ENCODE peak calls at places on chromosome 12, in eight cellular contexts. S is HS-27A; D is kidney glomerular epithelial cell; A is NCI-H187; Z is MCF 10A; T is nephron progenitor cell; Q is stimulated activated CD8-positive, alpha-beta memory T cell treated with anti-CD3 and anti-CD28 coated beads, Interleukin-4, amount 100 ng/mL, for 1 hour; N is CD4-positive, alpha-beta T cell. E is an unnamed sample.

GRCh38 chr12:49698619-49699545 is 8.3 kb downstream of the FMNL3 start:
- DNase-seq in S (no peak), A (no peak), N (no peak), D (peak), T (no peak), Q (no peak), Z (no peak), E (peak)

GRCh38 chr12:55658212-55658611 is 21.5 kb downstream of the OR10P1 start:
- DNase-seq in Z (no peak), N (no peak), A (no peak), Q (no peak), T (no peak), D (no peak), S (no peak), E (no peak)

GRCh38 chr12:128388461-128388921 is 121.5 kb downstream of the TMEM132C start:
- DNase-seq in Q (no peak), T (no peak), Z (no peak), S (no peak), N (no peak), A (no peak), D (no peak), E (no peak)

GRCh38 chr12:42094277-42094676 is 50.4 kb downstream of the GXYLT1 start:
- DNase-seq in A (no peak), S (peak), T (no peak), Q (no peak), N (no peak), D (no peak), Z (peak), E (peak)

GRCh38 chr12:39958377-39958776 is 147.5 kb downstream of the SLC2A13 start:
- DNase-seq in T (no peak), A (no peak), Q (no peak), Z (no peak), S (no peak), D (no peak), N (no peak), E (no peak)

GRCh38 chr12:124412646-124413015 is 117.7 kb downstream of the RFLNA start:
- DNase-seq in T (no peak), N (no peak), Z (no peak), Q (no peak), D (no peak), A (no peak), S (no peak), E (no peak)

GRCh38 chr12:51326762-51327439 is 2.9 kb upstream of the BIN2 start:
- DNase-seq in N (no peak), Z (peak), A (no peak), D (peak), Q (no peak), S (no peak), T (no peak), E (peak)

GRCh38 chr12:16221776-16222175 is 55.7 kb downstream of the SLC15A5 start:
- DNase-seq in T (no peak), N (no peak), S (no peak), Q (no peak), Z (no peak), A (no peak), D (no peak), E (no peak)

GRCh38 chr12:85440273-85440672 is 160.3 kb downstream of the ALX1 start:
- DNase-seq in A (no peak), D (no peak), T (no peak), N (no peak), Q (no peak), S (no peak), Z (no peak), E (no peak)

GRCh38 chr12:127165567-127166392 is 1101.2 kb upstream of the TMEM132C start:
- DNase-seq in Z (peak), T (peak), N (peak), A (peak), D (peak), S (no peak), Q (peak), E (peak)

E was measured in astrocyte.